ENCODE peak calls at places on chromosomes 4 and X, in four cellular contexts. S, H, F and Q are unnamed samples.

GRCh38 chrX:39813631-39814246 is 284.0 kb downstream of the BCOR start:
- DNase-seq in F (no peak), S (no peak), H (peak), Q (peak)

GRCh38 chr4:47525154-47525819 is 40.2 kb downstream of the ATP10D start:
- DNase-seq in S (no peak), F (no peak), H (peak), Q (peak)

GRCh38 chr4:104491826-104492771 is 2.6 kb downstream of the CXXC4 start:
- DNase-seq in S (no peak), H (peak), F (peak), Q (no peak)

GRCh38 chr4:77617203-77617602 is 11.6 kb downstream of the CXCL13 start:
- DNase-seq in F (no peak), H (peak), S (no peak), Q (no peak)

GRCh38 chr4:4759883-4760282 is 99.6 kb upstream of the MSX1 start:
- DNase-seq in S (no peak), H (no peak), F (no peak), Q (no peak)

GRCh38 chr4:2936773-2937145 is 26.4 kb downstream of the NOP14 start:
- DNase-seq in F (no peak), S (no peak), H (no peak), Q (peak)

GRCh38 chr4:156547439-156547838 is 424.2 kb downstream of the PDGFC start:
- DNase-seq in H (peak), S (no peak), F (no peak), Q (peak)

GRCh38 chrX:1378306-1378758 is 13.6 kb downstream of the SLC25A6 start:
- DNase-seq in F (no peak), H (no peak), S (no peak), Q (no peak)

GRCh38 chr4:52157641-52158316 is 106.7 kb downstream of the SPATA18 start:
- DNase-seq in H (no peak), F (no peak), S (no peak), Q (no peak)

GRCh38 chr4:107631568-107631967 is 88.5 kb downstream of the PAPSS1 start:
- DNase-seq in S (no peak), H (no peak), F (no peak), Q (no peak)

GRCh38 chrX:44785652-44786051 is 58.2 kb upstream of the DUSP21 start:
- DNase-seq in S (no peak), F (no peak), H (peak), Q (peak)

GRCh38 chrX:102651968-102652744 is 873 bp downstream of the GPRASP1 start:
- DNase-seq in H (peak), F (peak), S (no peak), Q (peak)

GRCh38 chr4:174912919-174913543 is 5.1 kb upstream of the ADAM29 start:
- DNase-seq in H (no peak), F (no peak), S (no peak), Q (no peak)

GRCh38 chrX:43940811-43941210 is 32.4 kb downstream of the NDP start:
- DNase-seq in H (peak), F (no peak), S (no peak), Q (peak)

GRCh38 chrX:13059676-13060499 is 15.5 kb upstream of the FAM9C start:
- DNase-seq in H (peak), S (no peak), F (peak), Q (peak)

GRCh38 chr4:145154573-145154972 is 25.8 kb downstream of the OTUD4 start:
- DNase-seq in F (no peak), S (peak), H (peak), Q (peak)

GRCh38 chrX:13778916-13779315 is 38.0 kb downstream of the GPM6B start:
- DNase-seq in F (no peak), H (no peak), S (no peak), Q (peak)

GRCh38 chr4:114358901-114359300 is 239.7 kb upstream of the UGT8 start:
- DNase-seq in S (no peak), F (no peak), H (no peak), Q (no peak)

GRCh38 chr4:8765631-8766590 is 105.7 kb downstream of the HMX1 start:
- DNase-seq in H (no peak), F (no peak), S (no peak), Q (no peak)

GRCh38 chrX:16843208-16843909 is 26.8 kb downstream of the RBBP7 start:
- DNase-seq in S (no peak), F (no peak), H (no peak), Q (no peak)

GRCh38 chr4:90444904-90445303 is 317.7 kb downstream of the CCSER1 start:
- DNase-seq in H (no peak), F (no peak), S (no peak), Q (no peak)

GRCh38 chrX:15856580-15856979 is 2.0 kb upstream of the AP1S2 start:
- DNase-seq in S (no peak), F (no peak), H (no peak), Q (no peak)

GRCh38 chrX:152165033-152165743 is 26.8 kb upstream of the MAGEA10 start:
- DNase-seq in S (no peak), F (peak), H (no peak), Q (no peak)

GRCh38 chrX:121581885-121582284 is 534.5 kb downstream of the GLUD2 start:
- DNase-seq in F (no peak), H (no peak), S (no peak), Q (no peak)

GRCh38 chr4:78059524-78059889 is 2.4 kb downstream of the FRAS1 start:
- DNase-seq in H (peak), S (peak), F (peak), Q (peak)

GRCh38 chrX:122218666-122219065 is 965.4 kb upstream of the GRIA3 start:
- DNase-seq in H (no peak), F (no peak), S (no peak), Q (no peak)

GRCh38 chr4:54586343-54586953 is 71.3 kb upstream of the KIT start:
- DNase-seq in S (no peak), F (no peak), H (peak), Q (peak)

GRCh38 chr4:159950707-159951106 is 847.8 kb downstream of the RAPGEF2 start:
- DNase-seq in H (no peak), S (no peak), F (no peak), Q (no peak)

GRCh38 chrX:114267127-114267526 is 316.8 kb upstream of the HTR2C start:
- DNase-seq in F (no peak), S (no peak), H (no peak), Q (no peak)

GRCh38 chr4:112664611-112665010 is 27.7 kb downstream of the LARP7 start:
- DNase-seq in S (no peak), H (peak), F (no peak), Q (peak)

GRCh38 chr4:8353912-8354453 is 84.4 kb downstream of the HTRA3 start:
- DNase-seq in H (no peak), F (no peak), S (no peak), Q (peak)

GRCh38 chr4:108060164-108060563 is 70.5 kb downstream of the HADH start:
- DNase-seq in F (no peak), H (peak), S (peak), Q (peak)

GRCh38 chr4:137530176-137530575 is 2.1 kb downstream of the PCDH18 start:
- DNase-seq in S (no peak), F (no peak), H (no peak), Q (peak)

GRCh38 chr4:137533855-137534254 is 1.6 kb upstream of the PCDH18 start:
- DNase-seq in F (no peak), H (no peak), S (no peak), Q (no peak)

GRCh38 chr4:137531121-137531520 is 1.2 kb downstream of the PCDH18 start:
- DNase-seq in F (no peak), S (no peak), H (no peak), Q (peak)

GRCh38 chr4:137532869-137533236 is 559 bp upstream of the PCDH18 start:
- DNase-seq in S (no peak), F (no peak), H (no peak), Q (no peak)

GRCh38 chr4:137531951-137532868 is at the start of gene PCDH18:
- DNase-seq in S (no peak), F (no peak), H (no peak), Q (peak)
- TF ChIP-seq BHLHE40 in S (no peak), F (no peak), H (no peak), Q (no peak)

GRCh38 chrX:74535211-74535621 is 79.2 kb downstream of the RLIM start:
- DNase-seq in S (peak), F (peak), H (peak), Q (peak)

GRCh38 chrX:74536142-74537010 is 78.0 kb downstream of the RLIM start:
- DNase-seq in H (no peak), F (peak), S (no peak), Q (peak)

GRCh38 chrX:74534569-74535038 is 79.8 kb downstream of the RLIM start:
- DNase-seq in F (no peak), H (no peak), S (no peak), Q (peak)

GRCh38 chrX:74535633-74536141 is 78.7 kb downstream of the RLIM start:
- DNase-seq in S (peak), H (no peak), F (peak), Q (peak)

DNA sequence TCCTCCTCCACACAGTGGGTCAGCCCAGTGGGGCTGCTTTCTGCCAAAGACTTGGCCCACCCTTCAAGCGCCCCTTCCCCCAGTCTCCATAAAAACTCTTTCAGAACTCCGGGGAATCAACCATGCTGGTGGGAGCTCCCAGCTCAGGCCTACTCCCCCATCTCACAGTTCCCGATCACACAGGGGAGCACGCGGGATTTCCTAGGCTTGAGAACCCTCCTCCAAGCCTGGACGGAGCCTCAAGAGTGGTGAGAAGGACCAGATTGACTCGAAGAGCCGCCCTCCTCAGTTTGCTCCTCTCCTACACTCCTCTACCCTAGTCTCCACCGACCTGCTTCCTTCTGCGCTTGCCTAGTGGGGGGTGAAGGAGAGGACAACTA is 77.4 kb downstream of the RLIM start:
- DNase-seq in S (no peak), H (no peak), F (no peak), Q (peak)
- TF ChIP-seq MAFK in S (no peak), H (no peak), F (no peak), Q (no peak)

DNA sequence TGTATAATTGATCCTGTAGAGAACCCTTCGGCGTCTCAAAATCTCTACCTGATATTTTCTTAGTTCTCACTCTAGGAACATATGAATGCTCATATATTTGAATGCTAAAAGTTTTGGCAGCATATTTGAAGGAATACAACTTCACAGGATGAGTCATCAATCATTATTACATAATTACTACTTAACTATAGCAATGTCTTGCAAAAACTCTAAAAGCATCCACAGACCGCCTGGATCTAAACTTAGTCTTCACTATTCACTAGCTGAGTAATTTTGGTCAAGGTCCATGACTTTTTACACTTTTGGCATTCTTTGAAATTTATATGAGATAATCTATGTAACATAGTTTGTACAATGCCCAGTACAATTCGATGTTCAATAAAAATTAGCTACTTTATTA is 194.7 kb downstream of the DTHD1 start:
- DNase-seq in F (no peak), S (no peak), H (no peak), Q (no peak)
- TF ChIP-seq RFX5 in F (no peak), S (no peak), H (no peak), Q (no peak)

GRCh38 chr4:148359769-148360168 is 82.4 kb downstream of the NR3C2 start:
- DNase-seq in F (no peak), S (no peak), H (no peak), Q (no peak)
- TF ChIP-seq BHLHE40 in F (no peak), S (no peak), H (no peak), Q (no peak)

DNA sequence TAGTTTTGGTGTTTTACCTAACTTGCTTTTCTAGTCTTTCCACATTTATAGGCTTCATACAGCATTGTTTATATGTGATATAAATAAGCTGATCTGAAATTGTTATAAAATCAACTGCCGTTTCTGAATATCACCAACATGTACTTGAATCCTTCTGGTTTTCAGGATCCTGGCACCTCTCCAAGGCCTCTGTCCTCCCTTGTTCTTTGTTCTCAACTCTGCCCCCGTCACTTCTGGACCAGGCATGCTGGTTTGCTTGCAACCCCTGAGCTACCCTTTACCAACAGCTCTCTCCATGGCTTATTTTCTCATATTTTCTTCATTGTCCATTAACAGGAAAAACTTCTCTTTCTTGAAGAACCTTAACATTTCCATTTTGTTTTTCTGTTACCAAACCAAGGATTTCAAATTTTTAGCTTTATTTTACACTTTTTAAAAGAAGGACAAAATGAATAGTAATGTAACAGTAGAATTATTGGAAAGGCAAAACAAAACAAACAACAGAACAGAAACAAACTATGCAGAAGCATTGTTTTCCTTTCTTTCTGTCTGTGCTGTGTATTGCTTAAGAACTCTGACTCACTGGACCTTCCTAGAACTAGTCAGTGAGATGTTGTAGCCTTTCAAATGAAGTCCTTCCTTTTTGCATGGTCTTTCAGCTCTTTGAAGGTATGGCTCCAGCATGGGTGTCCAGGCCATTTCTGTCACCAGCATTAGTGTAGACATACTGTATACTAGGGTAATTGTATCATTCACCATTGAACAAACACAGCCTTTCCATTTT is 44.8 kb downstream of the BANK1 start:
- DNase-seq in F (no peak), H (peak), S (peak), Q (peak)
- TF ChIP-seq MAFK in F (no peak), H (no peak), S (no peak), Q (no peak)

GRCh38 chr4:98919996-98920395 is 8.9 kb downstream of the EIF4E start:
- DNase-seq in F (no peak), H (no peak), S (no peak), Q (peak)
- TF ChIP-seq RFX5 in F (no peak), H (no peak), S (no peak), Q (no peak)

GRCh38 chrX:107450823-107451509 is 1.5 kb downstream of the FRMPD3 start:
- DNase-seq in F (peak), H (peak), S (no peak), Q (no peak)
- TF ChIP-seq BHLHE40 in F (no peak), H (no peak), S (no peak), Q (no peak)